ENCODE peak calls at places on chromosomes 5 and 9, in seven cellular contexts. U, Q, D, X, P, B and C are unnamed samples.

GRCh38 chr9:16145196-16145950 is 592.5 kb downstream of the CCDC171 start:
- DNase-seq in Q (no peak), P (no peak), B (no peak), D (no peak), U (no peak), X (no peak), C (no peak)

GRCh38 chr5:123538670-123539459 is 26.9 kb downstream of the CSNK1G3 start:
- DNase-seq in Q (no peak), P (no peak), X (no peak), D (peak; percentile 10), B (peak; percentile 26), U (no peak), C (no peak)

GRCh38 chr5:61275841-61276240 is 56.2 kb upstream of the ZSWIM6 start:
- DNase-seq in P (peak; percentile 24), U (peak; percentile 62), X (peak; percentile 88), Q (no peak), B (peak; percentile 79), D (peak; percentile 67), C (no peak)

GRCh38 chr9:123769723-123770122 is 160.2 kb downstream of the DENND1A start:
- DNase-seq in B (no peak), D (no peak), U (no peak), Q (no peak), X (no peak), P (no peak), C (no peak)

GRCh38 chr5:170302729-170303501 is 5.3 kb upstream of the LCP2 start:
- DNase-seq in D (peak; percentile 29), P (no peak), X (peak; percentile 76), U (no peak), Q (peak; percentile 50), B (no peak), C (peak; percentile 35)

GRCh38 chr5:132759114-132760042 is 12.2 kb downstream of the CCNI2 start:
- DNase-seq in B (no peak), D (no peak), Q (no peak), X (no peak), U (no peak), P (no peak), C (no peak)

GRCh38 chr5:139638090-139638735 is 9.9 kb upstream of the CXXC5 start:
- DNase-seq in X (peak; percentile 87), U (peak; percentile 73), Q (no peak), D (peak; percentile 83), B (peak; percentile 91), P (peak; percentile 66), C (peak; percentile 77)

GRCh38 chr9:12595400-12595799 is 97.8 kb upstream of the TYRP1 start:
- DNase-seq in Q (no peak), X (no peak), U (no peak), P (no peak), B (no peak), D (no peak), C (no peak)

GRCh38 chr9:112380102-112380581 is at the start of gene HSDL2:
- DNase-seq in Q (no peak), X (no peak), B (peak; percentile 54), D (peak; percentile 54), P (no peak), U (no peak), C (no peak)

GRCh38 chr5:141597394-141597793 is 21.4 kb downstream of the DIAPH1 start:
- DNase-seq in B (no peak), Q (no peak), X (no peak), D (no peak), P (no peak), U (no peak), C (no peak)

GRCh38 chr5:179289756-179290385 is 55.4 kb downstream of the ADAMTS2 start:
- DNase-seq in B (no peak), U (no peak), Q (no peak), D (no peak), P (no peak), X (no peak), C (no peak)

GRCh38 chr5:168390491-168390890 is 95.8 kb upstream of the RARS1 start:
- DNase-seq in P (no peak), Q (no peak), X (no peak), D (no peak), U (no peak), B (no peak), C (no peak)

GRCh38 chr5:72486371-72486770 is 20.8 kb downstream of the ZNF366 start:
- DNase-seq in U (peak; percentile 44), Q (no peak), B (peak; percentile 86), P (no peak), D (peak; percentile 97), X (no peak), C (no peak)

GRCh38 chr5:33929925-33930690 is 6.1 kb upstream of the RXFP3 start:
- DNase-seq in X (no peak), D (no peak), Q (no peak), B (peak; percentile 59), U (no peak), P (no peak), C (no peak)

GRCh38 chr5:11385901-11386293 is 518.3 kb downstream of the CTNND2 start:
- DNase-seq in B (peak; percentile 3), X (no peak), D (no peak), U (no peak), P (no peak), Q (no peak), C (peak; percentile 26)

GRCh38 chr5:43286623-43287022 is 26.6 kb downstream of the HMGCS1 start:
- DNase-seq in B (no peak), P (no peak), D (no peak), Q (no peak), U (no peak), X (no peak), C (no peak)